ENCODE peak calls at places on chromosome 7, in four cellular contexts. V, E, K and H are unnamed samples.

GRCh38 chr7:139249179-139249822 is 18.3 kb downstream of the UBN2 start:
- DNase-seq in K (no peak), V (no peak), E (no peak), H (no peak)

GRCh38 chr7:139481364-139481763 is 2.1 kb downstream of the KLRG2 start:
- DNase-seq in K (no peak), V (no peak), E (no peak), H (no peak)

GRCh38 chr7:44987996-44988395 is 9.2 kb upstream of the MYO1G start:
- DNase-seq in K (no peak), E (no peak), V (no peak), H (no peak)

GRCh38 chr7:135620980-135621850 is 41.1 kb upstream of the STMP1 start:
- DNase-seq in K (peak), E (no peak), V (no peak), H (no peak)

GRCh38 chr7:43568529-43568928 is 14.4 kb upstream of the STK17A start:
- DNase-seq in E (no peak), V (no peak), K (no peak), H (no peak)

GRCh38 chr7:112266595-112267270 is 60.2 kb downstream of the ZNF277 start:
- DNase-seq in V (no peak), K (peak), E (no peak), H (no peak)

GRCh38 chr7:111239437-111239836 is 148.5 kb downstream of the LRRN3 start:
- DNase-seq in K (no peak), V (no peak), E (no peak), H (no peak)

GRCh38 chr7:154953006-154953684 is 49.8 kb downstream of the PAXIP1 start:
- DNase-seq in E (peak), V (peak), K (peak), H (no peak)

GRCh38 chr7:6232534-6232933 is 39.9 kb downstream of the CYTH3 start:
- DNase-seq in V (no peak), K (no peak), E (peak), H (no peak)

GRCh38 chr7:159141159-159141558 is 3.5 kb downstream of the VIPR2 start:
- DNase-seq in K (no peak), E (no peak), V (no peak), H (no peak)

GRCh38 chr7:7553386-7553785 is 13.3 kb upstream of the MIOS start:
- DNase-seq in E (no peak), V (no peak), K (no peak), H (no peak)

GRCh38 chr7:40499718-40500117 is 364.9 kb downstream of the SUGCT start:
- DNase-seq in K (no peak), V (no peak), E (no peak), H (no peak)

GRCh38 chr7:78530351-78530750 is 731.8 kb downstream of the PHTF2 start:
- DNase-seq in E (no peak), K (peak), V (no peak), H (no peak)

GRCh38 chr7:38070718-38071117 is 107.3 kb upstream of the STARD3NL start:
- DNase-seq in E (no peak), K (peak), V (no peak), H (no peak)

GRCh38 chr7:73811760-73812168 is 19.0 kb upstream of the CLDN4 start:
- DNase-seq in E (peak), V (peak), K (peak), H (peak)

GRCh38 chr7:17123020-17123419 is 175.4 kb upstream of the AHR start:
- DNase-seq in E (no peak), K (peak), V (no peak), H (no peak)

DNA sequence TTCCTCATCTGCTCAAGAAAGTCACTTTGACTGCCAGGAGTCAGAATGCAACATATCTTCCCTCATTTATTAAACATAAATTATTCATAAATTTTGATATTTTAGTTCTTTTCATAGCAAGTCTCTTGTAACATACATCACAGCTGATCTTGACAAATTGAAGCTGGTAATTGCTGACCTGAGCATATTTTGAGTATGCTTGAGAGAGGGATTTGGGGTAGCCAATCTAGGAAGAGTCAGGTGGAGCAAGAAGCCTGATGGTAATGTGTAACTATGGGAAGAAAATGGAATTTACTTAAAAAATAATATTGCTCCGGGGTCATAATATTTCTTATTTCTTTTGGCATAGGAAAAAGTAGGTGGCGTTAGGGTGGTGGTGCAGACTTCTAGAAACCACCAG is 12.7 kb downstream of the CPED1 start:
- DNase-seq in K (no peak), E (no peak), V (no peak), H (no peak)
- H3K27ac ChIP-seq in K (no peak), E (no peak), V (peak), H (no peak)

GRCh38 chr7:53218730-53219504 is 183.5 kb downstream of the POM121L12 start:
- DNase-seq in V (no peak), K (peak), E (peak), H (no peak)
- H3K4me3 ChIP-seq in V (no peak), K (peak), E (peak), H (peak)

DNA sequence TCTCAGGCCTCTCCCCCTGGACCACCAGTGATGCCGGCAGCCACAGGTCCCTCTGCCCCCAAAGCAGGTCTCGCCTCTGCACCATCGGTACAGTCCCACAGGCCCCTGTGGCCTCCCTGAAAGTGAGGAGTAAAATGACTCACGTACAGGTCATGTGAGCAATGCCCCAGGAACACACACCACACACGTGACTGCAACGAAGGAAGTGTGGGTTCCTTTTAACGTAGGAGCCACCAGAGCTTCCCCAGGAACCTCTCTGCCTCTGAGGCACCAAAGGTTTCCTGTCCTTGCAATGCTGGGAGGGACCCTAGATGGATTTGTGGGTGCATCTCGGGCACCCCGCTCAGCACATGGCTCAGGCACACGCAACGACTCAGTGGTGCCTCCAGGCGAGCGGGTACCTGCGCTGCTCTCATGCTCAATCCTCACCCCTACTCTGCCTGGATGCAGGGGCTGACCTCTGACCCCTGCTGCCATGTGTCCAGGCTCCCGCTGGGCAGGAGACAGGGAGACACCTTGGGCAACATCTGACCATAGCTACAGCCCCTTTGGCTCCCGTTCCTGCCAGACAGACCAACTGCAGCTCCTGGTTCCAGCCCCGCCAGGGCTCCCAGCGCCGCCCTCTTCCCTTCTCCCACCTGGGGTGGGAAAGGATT is 120.7 kb downstream of the PRKAG2 start:
- DNase-seq in K (peak), E (no peak), V (peak), H (no peak)
- H3K27ac ChIP-seq in K (no peak), E (peak), V (no peak), H (no peak)

GRCh38 chr7:72335561-72336381 is 76.4 kb downstream of the CALN1 start:
- DNase-seq in V (no peak), K (no peak), E (no peak), H (no peak)

GRCh38 chr7:72336382-72336886 is 75.7 kb downstream of the CALN1 start:
- DNase-seq in K (no peak), V (no peak), E (no peak), H (no peak)

GRCh38 chr7:72334066-72334465 is 78.1 kb downstream of the CALN1 start:
- DNase-seq in V (no peak), K (no peak), E (no peak), H (no peak)

GRCh38 chr7:72336887-72337821 is 75.0 kb downstream of the CALN1 start:
- DNase-seq in E (no peak), K (no peak), V (no peak), H (peak)

DNA sequence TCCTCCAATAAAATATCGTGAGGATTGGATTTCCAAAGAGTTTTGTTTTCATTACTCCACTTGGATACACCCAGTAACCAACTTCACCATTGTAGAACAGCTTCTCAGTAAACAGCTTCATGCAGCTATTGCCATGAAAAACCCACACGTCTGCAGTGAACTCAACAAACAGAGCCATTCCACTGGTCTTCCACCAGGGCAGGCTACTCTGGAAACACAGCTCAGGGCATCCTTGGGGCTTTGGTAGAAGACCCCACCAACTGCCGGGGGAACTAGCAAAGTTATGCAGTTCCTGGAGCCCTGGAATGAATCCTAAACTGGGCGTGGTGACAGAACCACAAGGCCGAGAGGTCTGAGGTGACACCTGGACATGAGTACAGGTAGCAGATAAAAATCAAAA is 77.4 kb downstream of the CALN1 start:
- DNase-seq in V (no peak), K (no peak), E (no peak), H (no peak)
- H3K4me3 ChIP-seq in V (no peak), K (no peak), E (no peak), H (no peak)

GRCh38 chr7:121515181-121515580 is 119.1 kb upstream of the FAM3C start:
- DNase-seq in E (no peak), K (peak), V (no peak), H (no peak)
- H3K27ac ChIP-seq in E (no peak), K (no peak), V (no peak), H (no peak)

GRCh38 chr7:30459591-30460245 is 18.9 kb downstream of the NOD1 start:
- DNase-seq in V (no peak), K (peak), E (peak), H (no peak)
- H3K4me3 ChIP-seq in V (no peak), K (no peak), E (no peak), H (no peak)

GRCh38 chr7:150976529-150977381 is 1.4 kb downstream of the KCNH2 start:
- DNase-seq in E (peak), V (no peak), K (no peak), H (no peak)
- H3K27ac ChIP-seq in E (peak), V (peak), K (no peak), H (no peak)

GRCh38 chr7:100840470-100841100 is 11.9 kb upstream of the SLC12A9 start:
- DNase-seq in E (no peak), V (no peak), K (no peak), H (no peak)

GRCh38 chr7:100839361-100839760 is 12.0 kb upstream of the EPHB4 start:
- DNase-seq in V (no peak), K (no peak), E (no peak), H (no peak)

GRCh38 chr7:100837099-100837836 is 9.9 kb upstream of the EPHB4 start:
- DNase-seq in K (peak), E (peak), V (peak), H (peak)

GRCh38 chr7:100835903-100836811 is 8.8 kb upstream of the EPHB4 start:
- DNase-seq in E (peak), K (no peak), V (no peak), H (no peak)

GRCh38 chr7:100836812-100837098 is 9.4 kb upstream of the EPHB4 start:
- DNase-seq in K (no peak), V (no peak), E (no peak), H (no peak)
- H3K4me3 ChIP-seq in K (no peak), V (peak), E (peak), H (peak)

GRCh38 chr7:2805213-2806003 is 38.7 kb downstream of the GNA12 start:
- DNase-seq in V (no peak), K (peak), E (peak), H (no peak)

GRCh38 chr7:2803342-2803692 is 40.8 kb downstream of the GNA12 start:
- DNase-seq in K (no peak), E (no peak), V (no peak), H (no peak)

GRCh38 chr7:2802504-2803341 is 41.4 kb downstream of the GNA12 start:
- DNase-seq in K (peak), V (no peak), E (peak), H (no peak)

GRCh38 chr7:2803755-2804154 is 40.4 kb downstream of the GNA12 start:
- DNase-seq in V (no peak), E (no peak), K (no peak), H (no peak)

DNA sequence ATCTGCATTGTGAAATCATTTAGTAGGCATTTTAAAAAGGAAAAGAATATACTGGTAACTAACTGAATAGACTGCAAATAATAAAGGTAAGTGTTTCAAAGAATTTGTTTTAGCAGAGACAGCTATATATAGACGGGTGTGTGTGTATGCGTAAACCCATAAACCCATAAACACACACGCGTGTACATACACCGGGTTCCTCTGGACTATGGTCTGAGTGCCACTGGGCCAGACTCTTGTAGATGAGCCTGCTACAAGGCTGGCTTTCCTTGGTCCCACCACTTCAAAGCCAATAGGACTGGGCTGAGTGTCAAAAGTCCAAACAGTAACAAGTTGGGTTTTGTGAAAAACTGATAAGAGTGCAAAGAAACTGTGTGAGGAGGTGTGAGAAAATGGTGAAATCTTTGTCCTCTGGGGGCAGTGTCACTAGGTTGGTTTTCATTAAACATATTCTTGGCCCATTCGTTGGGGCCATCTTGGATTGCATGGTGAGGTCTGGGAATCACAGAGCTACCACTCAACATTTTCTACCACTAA is 39.8 kb downstream of the GNA12 start:
- DNase-seq in E (no peak), K (peak), V (no peak), H (no peak)
- H3K27ac ChIP-seq in E (peak), K (no peak), V (no peak), H (no peak)